ENCODE peak calls at places on chromosomes 6 and 20, in nine cellular contexts. R is A549, T is spleen, Y is Calu3, E is IMR-90, G is cardiac fibroblast, F is fibroblast of mammary gland, V is tibial artery, Q is astrocyte of the spinal cord. A is an unnamed sample.

GRCh38 chr20:46523696-46524328 is 10.5 kb upstream of the ZNF334 start:
- DNase-seq in R (no peak), Y (peak; percentile 29), V (no peak), F (peak; percentile 20), G (peak; percentile 11), E (peak; percentile 17), T (no peak), Q (no peak), A (no peak)

GRCh38 chr20:8518878-8519277 is 386.8 kb downstream of the PLCB1 start:
- DNase-seq in Q (no peak), E (no peak), T (no peak), Y (no peak), R (no peak), F (no peak), G (no peak), V (no peak), A (no peak)

GRCh38 chr20:41048475-41049242 is 20.0 kb downstream of the TOP1 start:
- DNase-seq in Y (no peak), R (no peak), Q (peak; percentile 19), T (no peak), V (no peak), E (no peak), G (no peak), F (no peak), A (no peak)

GRCh38 chr6:47964994-47965393 is 146.0 kb downstream of the PTCHD4 start:
- DNase-seq in G (no peak), Q (no peak), V (no peak), R (no peak), F (no peak), E (no peak), T (no peak), Y (no peak), A (no peak)

GRCh38 chr20:20412750-20413149 is 44.8 kb downstream of the INSM1 start:
- DNase-seq in R (no peak), G (no peak), Y (no peak), T (no peak), V (no peak), Q (peak; percentile 67), E (no peak), F (no peak), A (no peak)

GRCh38 chr6:41074692-41075436 is 2.1 kb downstream of the NFYA start:
- DNase-seq in E (peak; percentile 20), F (peak; percentile 38), R (no peak), G (no peak), Y (no peak), Q (no peak), T (no peak), V (peak; percentile 55), A (no peak)

GRCh38 chr6:11008821-11009220 is 35.3 kb downstream of the ELOVL2 start:
- DNase-seq in R (no peak), T (no peak), E (peak; percentile 84), V (no peak), Q (peak; percentile 39), G (peak; percentile 85), F (peak; percentile 30), Y (no peak), A (no peak)

GRCh38 chr6:17233531-17233930 is 47.6 kb upstream of the RBM24 start:
- DNase-seq in E (peak; percentile 46), F (peak; percentile 57), R (no peak), G (no peak), Y (no peak), V (no peak), Q (peak; percentile 20), T (no peak), A (no peak)

GRCh38 chr6:33875696-33876095 is 71.9 kb upstream of the MLN start:
- DNase-seq in R (no peak), F (no peak), V (no peak), G (no peak), T (no peak), Y (no peak), E (no peak), Q (no peak), A (no peak)

GRCh38 chr20:54113553-54113952 is 43.2 kb upstream of the BCAS1 start:
- DNase-seq in Y (no peak), E (no peak), F (no peak), V (no peak), T (no peak), Q (no peak), G (no peak), R (no peak), A (no peak)

GRCh38 chr6:54874349-54875048 is 27.9 kb downstream of the FAM83B start:
- DNase-seq in Y (no peak), E (no peak), V (no peak), F (no peak), T (no peak), R (peak; percentile 3), Q (no peak), G (no peak), A (no peak)

GRCh38 chr6:44969446-44970175 is 358.5 kb upstream of the RUNX2 start:
- DNase-seq in Q (peak; percentile 43), Y (no peak), R (no peak), T (no peak), F (peak; percentile 36), E (peak; percentile 13), G (peak; percentile 16), V (no peak), A (no peak)

GRCh38 chr6:105212587-105212986 is 32.8 kb upstream of the POPDC3 start:
- DNase-seq in Q (no peak), G (no peak), E (no peak), R (no peak), T (no peak), F (no peak), Y (no peak), V (no peak), A (peak; percentile 10)

GRCh38 chr6:53796451-53796780 is 1.6 kb downstream of the LRRC1 start:
- DNase-seq in G (no peak), Y (no peak), F (no peak), Q (no peak), T (no peak), V (no peak), R (no peak), E (no peak), A (no peak)

GRCh38 chr6:53796791-53797190 is 2.0 kb downstream of the LRRC1 start:
- DNase-seq in F (no peak), E (no peak), Q (peak; percentile 15), Y (no peak), G (no peak), R (no peak), V (no peak), T (no peak), A (no peak)

GRCh38 chr6:53794720-53795253 is at the start of gene LRRC1:
- DNase-seq in G (peak; percentile 93), R (peak; percentile 74), Q (peak; percentile 94), E (peak; percentile 88), V (peak; percentile 88), Y (peak; percentile 96), T (peak; percentile 97), F (peak; percentile 81), A (peak; percentile 91)

GRCh38 chr6:53795254-53795701 is 473 bp downstream of the LRRC1 start:
- DNase-seq in Q (no peak), E (no peak), Y (no peak), V (no peak), T (no peak), R (no peak), G (no peak), F (no peak), A (no peak)

DNA sequence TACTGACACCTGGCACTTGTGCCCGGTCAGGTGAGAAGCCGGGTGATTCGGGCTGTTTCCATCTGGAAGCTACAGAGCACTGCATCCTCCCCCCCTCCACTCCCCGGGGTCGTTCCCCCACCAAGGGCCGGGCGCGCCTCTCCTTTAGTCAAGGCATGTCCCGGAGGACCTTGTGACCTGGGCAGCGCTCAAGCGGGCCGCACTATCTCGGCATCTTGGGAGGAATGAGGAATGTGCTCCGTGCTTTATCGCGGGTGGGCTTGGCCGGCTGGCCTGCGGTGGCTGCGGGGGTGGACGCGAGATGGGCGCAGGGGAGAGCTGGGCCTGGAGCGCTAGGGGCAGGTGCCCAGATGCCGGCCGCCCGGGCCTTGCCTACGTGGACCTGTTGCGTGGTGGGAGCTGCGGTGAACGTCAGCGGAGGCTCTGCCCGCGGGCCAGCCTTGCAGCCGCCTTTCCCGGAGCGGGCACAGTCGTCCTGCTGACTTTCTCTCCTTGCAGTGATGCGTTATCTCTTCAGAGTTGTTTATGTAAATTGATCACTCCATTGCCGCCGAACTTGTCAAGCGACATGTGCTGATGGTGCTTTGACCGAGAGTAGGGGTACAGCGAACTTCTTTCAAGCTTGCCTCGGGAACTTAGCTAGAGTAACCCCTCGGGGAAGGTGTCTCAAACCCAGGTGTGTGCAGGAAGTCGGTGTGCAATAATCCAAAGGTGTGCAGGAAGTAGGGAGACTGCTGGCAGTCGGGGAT is 1.1 kb downstream of the LRRC1 start:
- DNase-seq in E (peak; percentile 28), Y (peak; percentile 45), Q (no peak), G (peak; percentile 19), V (peak; percentile 29), T (peak; percentile 85), R (no peak), F (no peak), A (no peak)
- TF ChIP-seq CTCF in E (no peak), Y (no peak), Q (no peak), G (no peak), V (no peak), T (no peak), R (no peak), F (no peak), A (no peak)

DNA sequence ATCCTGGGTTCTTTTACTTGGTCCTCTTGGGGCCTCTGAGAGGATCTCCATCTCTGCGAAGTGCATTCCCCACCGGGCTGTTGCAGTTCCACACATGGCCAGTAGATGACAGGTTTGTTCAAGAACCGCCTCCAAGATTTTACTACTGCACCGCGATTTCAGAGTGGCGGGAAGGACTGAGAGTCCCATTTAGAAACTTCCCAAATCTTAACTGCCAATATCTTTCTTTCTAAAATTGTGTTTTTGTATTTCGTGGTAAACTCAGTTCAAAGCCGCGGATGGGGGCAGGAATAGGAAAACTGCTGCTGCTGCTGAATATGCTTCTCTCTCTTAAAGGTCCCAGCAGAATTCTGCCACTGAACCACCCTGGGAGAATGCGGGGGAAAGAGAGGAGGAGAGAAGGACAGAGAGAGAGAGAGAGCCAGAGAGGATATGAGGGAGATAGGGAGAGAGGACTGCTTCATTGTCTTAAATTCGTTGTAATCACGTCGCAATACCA is 8.6 kb upstream of the BTNL2 start:
- DNase-seq in G (peak; percentile 76), V (peak; percentile 75), E (peak; percentile 58), Q (peak; percentile 59), R (peak; percentile 41), Y (peak; percentile 87), F (peak; percentile 63), T (peak; percentile 88), A (peak; percentile 65)
- TF ChIP-seq CTCF in G (peak; percentile 98), V (peak; percentile 99), E (peak; percentile 90), Q (peak; percentile 100), R (peak; percentile 80), Y (peak; percentile 100), F (peak; percentile 99), T (peak; percentile 99), A (peak; percentile 81)

DNA sequence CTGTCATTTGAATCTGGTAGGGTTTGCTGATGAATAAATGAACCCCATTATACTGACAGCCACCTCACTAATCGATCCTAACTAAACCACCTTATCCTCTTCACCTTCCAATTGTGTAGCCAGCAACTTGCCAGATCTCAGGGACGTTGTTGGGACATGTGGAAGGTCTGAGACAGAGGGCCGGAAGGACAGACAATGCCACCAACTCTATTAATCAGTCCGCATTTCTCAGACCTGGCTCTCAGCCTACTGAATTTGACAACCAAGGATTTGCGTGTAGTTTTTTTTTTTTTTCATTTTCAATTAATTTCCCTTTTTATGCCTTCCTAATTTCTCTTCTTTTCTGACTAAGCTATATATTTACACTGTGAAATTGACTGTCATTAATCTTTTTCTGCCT is 122.5 kb downstream of the CARMIL1 start:
- DNase-seq in V (no peak), F (no peak), T (no peak), G (no peak), E (no peak), R (no peak), Y (no peak), Q (no peak), A (no peak)
- TF ChIP-seq CTCF in V (no peak), F (no peak), T (no peak), G (no peak), E (no peak), R (no peak), Y (no peak), Q (no peak), A (no peak)

GRCh38 chr6:31829633-31830492 is 2.3 kb downstream of the HSPA1B start:
- DNase-seq in Y (no peak), V (no peak), G (peak; percentile 59), Q (peak; percentile 69), E (peak; percentile 56), R (no peak), T (peak; percentile 78), F (peak; percentile 57), A (peak; percentile 43)
- TF ChIP-seq CTCF in Y (no peak), V (peak; percentile 8), G (peak; percentile 8), Q (peak; percentile 24), E (peak; percentile 63), R (peak; percentile 70), T (peak; percentile 48), F (peak; percentile 31), A (peak; percentile 19)